ENCODE peak calls at places on chromosomes 2 and 18, in seven cellular contexts. U is neuronal stem cell; R is H7; L is stimulated activated naive CD4-positive, alpha-beta T cell; Q is AG08396; P is A172; H is NCI-H1417. Z is an unnamed sample.
A peak's percentile ranks its signal among the peaks of the same experiment; 100 is the strongest.

GRCh38 chr2:169828141-169828811 is 1.0 kb downstream of the UBR3 start:
- DNase-seq in U (peak; percentile 56), R (peak; percentile 65), L (peak; percentile 17), Q (peak; percentile 70), P (peak; percentile 37), H (peak; percentile 4), Z (peak; percentile 66)

GRCh38 chr2:220104871-220105351 is 477.5 kb downstream of the SLC4A3 start:
- DNase-seq in U (no peak), R (no peak), L (no peak), Q (peak; percentile 71), P (peak; percentile 77), H (no peak), Z (peak; percentile 57)

GRCh38 chr2:11657195-11657594 is 12.8 kb downstream of the NTSR2 start:
- DNase-seq in U (no peak), R (no peak), L (no peak), Q (no peak), P (no peak), H (no peak), Z (no peak)

GRCh38 chr2:159904565-159905281 is 106.7 kb upstream of the CD302 start:
- DNase-seq in U (no peak), R (peak; percentile 95), L (peak; percentile 62), Q (no peak), P (no peak), H (no peak), Z (peak; percentile 93)

GRCh38 chr2:53500181-53500580 is 267.4 kb upstream of the CHAC2 start:
- DNase-seq in U (no peak), R (no peak), L (no peak), Q (no peak), P (no peak), H (no peak), Z (no peak)

GRCh38 chr2:235618039-235618438 is 124.2 kb downstream of the AGAP1 start:
- DNase-seq in U (no peak), R (no peak), L (no peak), Q (peak; percentile 58), P (peak; percentile 46), H (no peak), Z (no peak)

GRCh38 chr2:165219491-165219890 is 15.6 kb upstream of the SCN3A start:
- DNase-seq in U (no peak), R (no peak), L (no peak), Q (no peak), P (peak; percentile 39), H (no peak), Z (no peak)

GRCh38 chr18:62445386-62445917 is 77.4 kb upstream of the ZCCHC2 start:
- DNase-seq in U (no peak), R (no peak), L (no peak), Q (no peak), P (no peak), H (peak; percentile 100), Z (no peak)

GRCh38 chr2:174465327-174465726 is 21.5 kb downstream of the GPR155 start:
- DNase-seq in U (no peak), R (peak; percentile 33), L (no peak), Q (no peak), P (peak; percentile 16), H (peak; percentile 0), Z (peak; percentile 75)

GRCh38 chr2:58107803-58108710 is 61.5 kb downstream of the VRK2 start:
- DNase-seq in U (no peak), R (no peak), L (no peak), Q (peak; percentile 43), P (peak; percentile 72), H (no peak), Z (no peak)

GRCh38 chr2:174325932-174326879 is 8.5 kb upstream of the SP9 start:
- DNase-seq in U (peak; percentile 41), R (peak; percentile 81), L (no peak), Q (no peak), P (no peak), H (no peak), Z (peak; percentile 85)

GRCh38 chr18:3466872-3467271 is 16.9 kb downstream of the TGIF1 start:
- DNase-seq in U (no peak), R (peak; percentile 34), L (peak; percentile 2), Q (no peak), P (no peak), H (no peak), Z (peak; percentile 81)

GRCh38 chr2:219946021-219946420 is 318.6 kb downstream of the SLC4A3 start:
- DNase-seq in U (no peak), R (no peak), L (no peak), Q (no peak), P (no peak), H (no peak), Z (no peak)

GRCh38 chr18:37712776-37713175 is 147.2 kb upstream of the CELF4 start:
- DNase-seq in U (no peak), R (no peak), L (no peak), Q (no peak), P (no peak), H (no peak), Z (no peak)

GRCh38 chr2:111068435-111069058 is 52.2 kb upstream of the BCL2L11 start:
- DNase-seq in U (no peak), R (peak; percentile 54), L (no peak), Q (no peak), P (no peak), H (peak; percentile 84), Z (peak; percentile 47)

GRCh38 chr2:178072383-178073301 is at the start of gene PDE11A:
- DNase-seq in U (peak; percentile 63), R (peak; percentile 84), L (no peak), Q (peak; percentile 83), P (peak; percentile 86), H (peak; percentile 88), Z (peak; percentile 95)

GRCh38 chr2:11819235-11819729 is 72.8 kb downstream of the LPIN1 start:
- DNase-seq in U (no peak), R (no peak), L (no peak), Q (no peak), P (no peak), H (no peak), Z (no peak)

GRCh38 chr2:102735431-102736130 is 26.2 kb upstream of the TMEM182 start:
- DNase-seq in U (peak; percentile 8), R (no peak), L (no peak), Q (no peak), P (no peak), H (peak; percentile 73), Z (peak; percentile 56)

GRCh38 chr2:70978388-70979357 is at the start of gene ANKRD53:
- DNase-seq in U (peak; percentile 51), R (peak; percentile 88), L (no peak), Q (peak; percentile 71), P (no peak), H (peak; percentile 90), Z (peak; percentile 92)

GRCh38 chr2:46847726-46848421 is 67.7 kb downstream of the MCFD2 start:
- DNase-seq in U (no peak), R (no peak), L (no peak), Q (peak; percentile 39), P (no peak), H (no peak), Z (no peak)

GRCh38 chr2:9753665-9754531 is 89.4 kb upstream of the TAF1B start:
- DNase-seq in U (no peak), R (no peak), L (no peak), Q (no peak), P (no peak), H (peak; percentile 20), Z (peak; percentile 67)

GRCh38 chr2:205745661-205746407 is 63.5 kb downstream of the NRP2 start:
- DNase-seq in U (no peak), R (no peak), L (no peak), Q (no peak), P (no peak), H (no peak), Z (no peak)

GRCh38 chr2:144505245-144505801 is 14.6 kb downstream of the ZEB2 start:
- DNase-seq in U (no peak), R (no peak), L (no peak), Q (no peak), P (no peak), H (no peak), Z (peak; percentile 63)

GRCh38 chr2:166700079-166700478 is 188.2 kb upstream of the XIRP2 start:
- DNase-seq in U (no peak), R (no peak), L (no peak), Q (no peak), P (no peak), H (peak; percentile 4), Z (no peak)

GRCh38 chr2:142997254-142997653 is 119.8 kb downstream of the KYNU start:
- DNase-seq in U (no peak), R (no peak), L (no peak), Q (no peak), P (no peak), H (no peak), Z (no peak)

GRCh38 chr2:239520811-239521517 is 120.1 kb upstream of the HDAC4 start:
- DNase-seq in U (no peak), R (no peak), L (no peak), Q (no peak), P (no peak), H (no peak), Z (no peak)

GRCh38 chr18:51739044-51739666 is 541.7 kb upstream of the MEX3C start:
- DNase-seq in U (no peak), R (no peak), L (no peak), Q (no peak), P (no peak), H (no peak), Z (no peak)

Z was measured in endodermal cell.